ENCODE peak calls at places on chromosome 19, in nine cellular contexts. M is Calu3; A is retinal pigment epithelial cell; B is CD4-positive, alpha-beta T cell; V is uterus; X is transverse colon; Z is neural crest cell; U is GM13976; Q is lung. I is an unnamed sample.

GRCh38 chr19:709196-709964 is 645 bp downstream of the PALM start:
- DNase-seq in M (no peak), A (no peak), B (no peak), V (no peak), X (no peak), Z (no peak), U (no peak), Q (no peak), I (no peak)

GRCh38 chr19:55546822-55547614 is 1.7 kb upstream of the SBK3 start:
- DNase-seq in M (peak), A (no peak), B (no peak), V (peak), X (peak), Z (no peak), U (peak), Q (peak), I (peak)

GRCh38 chr19:977058-977464 is 7.1 kb upstream of the WDR18 start:
- DNase-seq in M (no peak), A (no peak), B (no peak), V (no peak), X (no peak), Z (no peak), U (no peak), Q (no peak), I (no peak)

GRCh38 chr19:56162258-56162657 is 13.6 kb upstream of the GALP start:
- DNase-seq in M (no peak), A (no peak), B (no peak), V (no peak), X (no peak), Z (no peak), U (no peak), Q (no peak), I (no peak)

GRCh38 chr19:56333506-56333905 is 18.9 kb upstream of the ZSCAN5A start:
- DNase-seq in M (peak), A (peak), B (peak), V (no peak), X (peak), Z (peak), U (peak), Q (no peak), I (peak)

GRCh38 chr19:18889949-18890745 is 5.8 kb downstream of the CERS1 start:
- DNase-seq in M (no peak), A (no peak), B (no peak), V (no peak), X (no peak), Z (no peak), U (no peak), Q (no peak), I (no peak)

GRCh38 chr19:44682807-44683206 is 11.5 kb downstream of the CEACAM19 start:
- DNase-seq in M (no peak), A (no peak), B (no peak), V (no peak), X (no peak), Z (no peak), U (no peak), Q (no peak), I (no peak)

GRCh38 chr19:7188682-7189629 is 105.3 kb downstream of the INSR start:
- DNase-seq in M (no peak), A (no peak), B (no peak), V (peak), X (no peak), Z (no peak), U (no peak), Q (no peak), I (no peak)

GRCh38 chr19:33421368-33421767 is 47.9 kb downstream of the CEBPG start:
- DNase-seq in M (no peak), A (no peak), B (no peak), V (no peak), X (no peak), Z (no peak), U (no peak), Q (no peak), I (no peak)

GRCh38 chr19:47156861-47157454 is 26.3 kb downstream of the SAE1 start:
- DNase-seq in M (no peak), A (no peak), B (no peak), V (no peak), X (no peak), Z (no peak), U (peak), Q (no peak), I (no peak)

GRCh38 chr19:49403404-49404187 is 15.5 kb downstream of the KASH5 start:
- DNase-seq in M (no peak), A (no peak), B (no peak), V (no peak), X (no peak), Z (no peak), U (no peak), Q (no peak), I (no peak)

GRCh38 chr19:48806518-48806817 is 4.4 kb downstream of the BCAT2 start:
- DNase-seq in M (peak), A (no peak), B (peak), V (peak), X (no peak), Z (peak), U (peak), Q (no peak), I (no peak)

GRCh38 chr19:13451596-13451995 is 54.7 kb downstream of the CACNA1A start:
- DNase-seq in M (no peak), A (no peak), B (no peak), V (no peak), X (no peak), Z (no peak), U (no peak), Q (no peak), I (no peak)

GRCh38 chr19:11763117-11763516 is 3.7 kb upstream of the ZNF441 start:
- DNase-seq in M (no peak), A (no peak), B (no peak), V (no peak), X (no peak), Z (no peak), U (no peak), Q (no peak), I (no peak)

GRCh38 chr19:33558846-33559245 is 37.3 kb upstream of the PEPD start:
- DNase-seq in M (no peak), A (no peak), B (no peak), V (no peak), X (no peak), Z (no peak), U (no peak), Q (no peak), I (peak)

GRCh38 chr19:42282810-42283247 is 13.8 kb downstream of the CIC start:
- DNase-seq in M (no peak), A (no peak), B (no peak), V (no peak), X (no peak), Z (no peak), U (no peak), Q (no peak), I (no peak)

GRCh38 chr19:22616659-22617058 is 17.5 kb upstream of the ZNF492 start:
- DNase-seq in M (no peak), A (no peak), B (no peak), V (no peak), X (no peak), Z (no peak), U (no peak), Q (no peak), I (no peak)

GRCh38 chr19:55487884-55488687 is at the start of gene SSC5D:
- DNase-seq in M (no peak), A (no peak), B (no peak), V (peak), X (no peak), Z (no peak), U (no peak), Q (no peak), I (no peak)

GRCh38 chr19:13621413-13621812 is 115.1 kb upstream of the CACNA1A start:
- DNase-seq in M (peak), A (peak), B (no peak), V (no peak), X (no peak), Z (no peak), U (no peak), Q (no peak), I (peak)

GRCh38 chr19:821976-822773 is 420 bp upstream of the PLPPR3 start:
- DNase-seq in M (no peak), A (no peak), B (no peak), V (no peak), X (no peak), Z (peak), U (no peak), Q (no peak), I (no peak)

GRCh38 chr19:33426621-33427475 is 53.3 kb downstream of the CEBPG start:
- DNase-seq in M (no peak), A (no peak), B (no peak), V (no peak), X (no peak), Z (no peak), U (no peak), Q (no peak), I (no peak)

GRCh38 chr19:3266792-3267469 is 42.5 kb downstream of the CELF5 start:
- DNase-seq in M (no peak), A (no peak), B (no peak), V (no peak), X (no peak), Z (no peak), U (no peak), Q (no peak), I (no peak)

GRCh38 chr19:52700673-52701072 is 34.2 kb downstream of the ZNF611 start:
- DNase-seq in M (no peak), A (no peak), B (no peak), V (no peak), X (no peak), Z (no peak), U (no peak), Q (no peak), I (no peak)

GRCh38 chr19:46913198-46913851 is 52.5 kb downstream of the ARHGAP35 start:
- DNase-seq in M (no peak), A (no peak), B (no peak), V (no peak), X (no peak), Z (no peak), U (no peak), Q (no peak), I (no peak)

GRCh38 chr19:17209126-17210036 is 5.8 kb upstream of the USE1 start:
- DNase-seq in M (peak), A (no peak), B (peak), V (no peak), X (peak), Z (peak), U (peak), Q (no peak), I (peak)

GRCh38 chr19:55301459-55302331 is 17.9 kb downstream of the BRSK1 start:
- DNase-seq in M (peak), A (no peak), B (peak), V (peak), X (peak), Z (peak), U (peak), Q (peak), I (peak)

GRCh38 chr19:48348039-48348438 is 15.7 kb downstream of the TMEM143 start:
- DNase-seq in M (no peak), A (no peak), B (no peak), V (no peak), X (no peak), Z (no peak), U (no peak), Q (no peak), I (no peak)

GRCh38 chr19:18780631-18781030 is 10.5 kb downstream of the COMP start:
- DNase-seq in M (no peak), A (no peak), B (no peak), V (no peak), X (no peak), Z (no peak), U (no peak), Q (no peak), I (no peak)

GRCh38 chr19:11539495-11540365 is 1.1 kb downstream of the CNN1 start:
- DNase-seq in M (no peak), A (no peak), B (no peak), V (peak), X (peak), Z (no peak), U (peak), Q (no peak), I (no peak)

DNA sequence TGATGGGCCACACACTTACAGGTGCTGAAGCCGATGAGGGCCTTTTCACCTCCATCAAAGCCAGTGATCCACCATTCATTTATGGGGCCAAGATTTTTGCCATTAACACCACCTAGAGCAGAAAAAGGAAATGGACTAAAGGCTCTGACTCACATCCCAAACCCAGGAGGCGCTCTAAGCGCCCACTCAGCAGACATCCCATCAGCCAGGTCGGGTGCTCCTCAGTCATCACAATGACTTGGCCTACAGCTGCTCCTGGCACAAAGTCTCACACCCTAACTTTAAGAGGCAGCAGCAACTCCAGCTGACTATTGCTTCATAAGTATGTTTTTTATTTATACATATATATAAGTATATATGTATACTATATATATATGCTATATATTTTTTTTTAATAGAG is 36.1 kb upstream of the EIF3G start:
- DNase-seq in M (no peak), A (no peak), B (no peak), V (no peak), X (no peak), Z (no peak), U (no peak), Q (no peak), I (peak)
- TF ChIP-seq CTCF in M (no peak), A (no peak), B (no peak), V (no peak), X (no peak), Z (no peak), U (no peak), Q (no peak), I (no peak)

GRCh38 chr19:4916292-4917082 is 7.2 kb downstream of the UHRF1 start:
- DNase-seq in M (no peak), A (no peak), B (peak), V (no peak), X (peak), Z (no peak), U (peak), Q (no peak), I (no peak)
- TF ChIP-seq CTCF in M (no peak), A (no peak), B (no peak), V (no peak), X (no peak), Z (no peak), U (no peak), Q (no peak), I (no peak)

DNA sequence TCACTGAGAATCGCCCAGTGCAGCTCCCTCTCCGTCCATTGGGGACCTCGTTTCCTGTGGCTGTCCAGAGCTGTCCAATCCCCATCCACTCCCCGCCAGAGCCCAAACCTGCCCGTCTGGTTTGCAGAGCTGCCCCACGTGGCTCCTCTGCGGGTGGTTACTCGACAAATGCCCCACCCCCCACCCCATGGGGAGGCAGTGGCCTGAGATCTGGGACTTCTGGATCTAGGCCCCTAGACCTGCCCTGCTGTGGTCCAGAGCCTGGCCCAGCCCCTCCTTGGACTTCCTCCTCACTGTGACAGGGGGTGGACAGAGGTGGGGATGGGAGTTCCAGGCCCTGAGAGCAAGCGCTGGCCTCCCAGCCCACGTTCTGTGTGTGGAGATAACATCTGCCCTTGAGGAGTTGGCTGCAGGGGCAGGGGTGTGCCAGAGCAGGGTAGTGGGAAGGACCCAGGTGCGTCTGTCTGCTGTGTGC is 29.1 kb downstream of the PAK4 start:
- DNase-seq in M (peak), A (no peak), B (no peak), V (no peak), X (peak), Z (no peak), U (no peak), Q (peak), I (peak)
- TF ChIP-seq CTCF in M (peak), A (peak), B (no peak), V (no peak), X (peak), Z (peak), U (no peak), Q (no peak), I (peak)

GRCh38 chr19:45773384-45773783 is 4.3 kb upstream of the SIX5 start:
- DNase-seq in M (no peak), A (no peak), B (no peak), V (no peak), X (no peak), Z (no peak), U (no peak), Q (no peak), I (no peak)
- TF ChIP-seq CTCF in M (no peak), A (no peak), B (no peak), V (no peak), X (no peak), Z (no peak), U (no peak), Q (no peak), I (no peak)

DNA sequence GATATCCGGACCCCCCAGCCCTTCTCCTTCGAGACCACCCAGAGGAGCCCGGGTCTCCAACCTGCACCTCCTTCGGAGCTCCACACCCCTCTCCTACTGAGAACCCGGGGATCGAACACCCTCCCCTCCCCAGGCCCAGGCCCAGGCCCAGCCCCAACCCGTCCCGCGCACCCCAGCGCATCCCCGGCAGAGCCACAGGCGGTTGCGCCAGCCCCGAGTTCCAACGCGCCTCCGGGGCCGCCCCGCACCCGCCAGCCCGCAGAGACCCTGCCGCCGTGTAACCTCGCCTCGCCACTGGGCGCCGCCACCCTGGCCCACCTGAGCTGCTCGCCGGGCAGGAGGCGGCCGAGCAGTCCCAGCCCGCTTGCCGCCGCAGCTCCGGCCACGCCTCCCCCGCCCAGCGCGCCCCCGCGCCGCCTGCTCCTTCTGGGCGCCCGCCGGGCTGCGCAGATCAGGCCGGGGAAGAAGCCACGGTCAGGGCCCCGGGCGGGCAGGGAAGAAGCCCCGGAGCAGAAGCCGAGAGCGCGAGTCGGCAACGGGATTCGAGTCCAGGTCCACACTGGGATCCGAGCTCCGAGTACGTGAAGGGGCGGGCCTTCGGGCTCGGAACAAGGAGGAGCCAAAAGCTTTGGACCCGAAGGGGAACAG is at the start of gene MBOAT7:
- DNase-seq in M (peak), A (no peak), B (no peak), V (no peak), X (no peak), Z (no peak), U (peak), Q (no peak), I (no peak)
- TF ChIP-seq CTCF in M (peak), A (peak), B (no peak), V (peak), X (no peak), Z (peak), U (peak), Q (no peak), I (no peak)

GRCh38 chr19:8252922-8253589 is 43.9 kb downstream of the CERS4 start:
- DNase-seq in M (peak), A (peak), B (peak), V (peak), X (peak), Z (peak), U (peak), Q (peak), I (peak)
- TF ChIP-seq CTCF in M (peak), A (peak), B (peak), V (peak), X (peak), Z (peak), U (peak), Q (peak), I (peak)

GRCh38 chr19:34932494-34932893 is 5.8 kb downstream of the ZNF30 start:
- DNase-seq in M (no peak), A (no peak), B (no peak), V (no peak), X (no peak), Z (no peak), U (no peak), Q (no peak), I (no peak)
- TF ChIP-seq CTCF in M (no peak), A (no peak), B (no peak), V (no peak), X (no peak), Z (no peak), U (no peak), Q (no peak), I (no peak)

DNA sequence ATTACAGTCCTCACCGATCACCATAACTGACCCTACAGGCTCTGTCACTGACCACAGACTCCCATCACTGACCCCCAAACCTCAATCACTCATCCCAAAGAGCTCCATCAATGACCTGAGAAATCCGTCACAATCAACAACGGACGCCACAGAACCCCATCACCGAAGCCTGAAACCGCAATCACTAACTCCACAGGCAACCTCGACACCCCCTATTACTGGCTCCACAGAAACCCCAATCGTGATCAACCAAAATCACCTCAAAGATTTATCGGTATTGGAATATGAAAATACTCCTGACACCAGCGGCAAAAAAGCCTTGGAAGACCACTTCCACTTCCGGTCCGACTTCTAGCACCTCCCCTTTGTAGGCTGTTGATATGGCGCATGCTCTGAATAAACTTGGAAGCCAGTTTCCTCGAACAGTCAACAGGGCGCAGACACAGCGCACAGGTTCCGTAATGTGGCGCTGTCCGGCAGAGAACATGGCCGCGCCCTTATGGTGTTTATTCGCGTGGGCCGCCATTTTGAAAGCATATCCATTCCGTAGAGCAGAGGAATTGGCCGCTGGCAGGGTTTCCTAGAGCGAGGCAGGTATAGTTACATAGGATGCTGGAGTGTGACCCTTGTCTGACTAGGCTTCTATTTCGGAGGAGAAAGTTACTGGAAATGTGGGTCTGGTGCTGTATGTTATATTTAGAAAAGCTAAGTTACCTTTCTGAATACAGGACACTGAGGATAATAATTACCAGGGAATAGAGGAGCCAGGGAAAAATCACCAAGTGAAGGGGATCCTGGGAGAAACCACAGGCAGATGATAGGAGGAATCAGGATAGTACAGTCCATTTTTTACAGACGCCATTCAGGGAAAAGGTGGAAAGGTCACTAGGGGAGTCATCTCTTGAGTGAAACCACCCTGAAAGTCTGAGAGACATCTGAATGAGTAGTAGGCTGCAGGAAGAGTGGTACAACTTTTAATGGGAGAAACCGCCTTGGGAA is at the start of gene ZNF585A:
- DNase-seq in M (peak), A (peak), B (peak), V (peak), X (peak), Z (peak), U (peak), Q (peak), I (peak)
- TF ChIP-seq CTCF in M (no peak), A (peak), B (no peak), V (peak), X (no peak), Z (peak), U (no peak), Q (peak), I (peak)

I was measured in epithelial cell of esophagus.